ENCODE peak calls at places on chromosomes 4 and X, in six cellular contexts. B is SK-N-SH; P is stimulated activated CD4-positive, alpha-beta T cell treated with anti-CD3 and anti-CD28 coated beads, Interleukin-1b, Interleukin-23, amount 100 ng/mL, for 4 hours; J is WTC11; R is cardiac muscle cell; T is stromal cell of bone marrow. L is an unnamed sample.

GRCh38 chr4:173509031-173510001 is 20.7 kb downstream of the HAND2 start:
- DNase-seq in B (peak), P (no peak), J (no peak), R (peak), T (no peak), L (no peak)

GRCh38 chr4:140666889-140667614 is 89.1 kb downstream of the TBC1D9 start:
- DNase-seq in B (no peak), P (no peak), J (no peak), R (no peak), T (no peak), L (no peak)

GRCh38 chrX:23185951-23186350 is 148.7 kb upstream of the PTCHD1 start:
- DNase-seq in B (no peak), P (no peak), J (no peak), R (no peak), T (no peak), L (no peak)

GRCh38 chrX:127884921-127885320 is 167.3 kb downstream of the ACTRT1 start:
- DNase-seq in B (no peak), P (no peak), J (no peak), R (no peak), T (no peak), L (no peak)

GRCh38 chrX:28586291-28586690 is 955 bp upstream of the IL1RAPL1 start:
- DNase-seq in B (no peak), P (no peak), J (peak), R (peak), T (no peak), L (peak)

GRCh38 chr4:116599859-116600258 is 485.5 kb downstream of the TRAM1L1 start:
- DNase-seq in B (no peak), P (no peak), J (peak), R (no peak), T (no peak), L (no peak)

GRCh38 chr4:153153339-153153851 is 50.8 kb upstream of the TRIM2 start:
- DNase-seq in B (peak), P (peak), J (peak), R (peak), T (no peak), L (no peak)

GRCh38 chr4:25457053-25457715 is 80.1 kb downstream of the ANAPC4 start:
- DNase-seq in B (no peak), P (no peak), J (no peak), R (peak), T (no peak), L (no peak)

GRCh38 chr4:2051086-2051485 is 8.0 kb upstream of the NAT8L start:
- DNase-seq in B (no peak), P (no peak), J (no peak), R (no peak), T (no peak), L (no peak)

GRCh38 chr4:186201535-186202230 is 10.3 kb downstream of the CYP4V2 start:
- DNase-seq in B (peak), P (peak), J (peak), R (peak), T (no peak), L (no peak)